ENCODE peak calls at places on chromosomes 5 and 9, in four cellular contexts. S, A, R and Q are unnamed samples.
A peak's percentile ranks its signal among the peaks of the same experiment; 100 is the strongest.

GRCh38 chr5:90293931-90294330 is 115.6 kb downstream of the CETN3 start:
- DNase-seq in S (no peak), A (no peak), R (peak; percentile 25), Q (no peak)

GRCh38 chr9:76137941-76138340 is 247.5 kb downstream of the PCSK5 start:
- DNase-seq in S (no peak), A (no peak), R (no peak), Q (no peak)

GRCh38 chr9:135123735-135124134 is 36.3 kb downstream of the OLFM1 start:
- DNase-seq in S (no peak), A (no peak), R (no peak), Q (no peak)

GRCh38 chr9:72362680-72363139 is 2.3 kb downstream of the ZFAND5 start:
- DNase-seq in S (peak; percentile 41), A (peak; percentile 75), R (peak; percentile 75), Q (peak; percentile 84)

GRCh38 chr9:504921-505821 is 290.5 kb downstream of the DOCK8 start:
- DNase-seq in S (no peak), A (no peak), R (no peak), Q (peak; percentile 47)

GRCh38 chr5:96641368-96641767 is 20.8 kb upstream of the CAST start:
- DNase-seq in S (no peak), A (no peak), R (no peak), Q (peak; percentile 63)

GRCh38 chr9:116952434-116952805 is 265.3 kb downstream of the TRIM32 start:
- DNase-seq in S (no peak), A (no peak), R (no peak), Q (no peak)

GRCh38 chr5:51109786-51110410 is 273.4 kb upstream of the ISL1 start:
- DNase-seq in S (no peak), A (no peak), R (no peak), Q (no peak)

GRCh38 chr5:61082516-61083280 is 79.6 kb downstream of the SMIM15 start:
- DNase-seq in S (no peak), A (no peak), R (no peak), Q (no peak)

GRCh38 chr5:3827624-3828023 is 232.0 kb downstream of the IRX1 start:
- DNase-seq in S (no peak), A (peak; percentile 54), R (no peak), Q (no peak)

GRCh38 chr9:18722882-18723281 is 248.9 kb downstream of the ADAMTSL1 start:
- DNase-seq in S (no peak), A (no peak), R (no peak), Q (no peak)

GRCh38 chr9:135890896-135891631 is 16.3 kb downstream of the CAMSAP1 start:
- DNase-seq in S (no peak), A (no peak), R (no peak), Q (no peak)

GRCh38 chr9:103942652-103943051 is 151.5 kb upstream of the SMC2 start:
- DNase-seq in S (no peak), A (no peak), R (no peak), Q (no peak)

GRCh38 chr9:91775011-91775707 is 174.9 kb downstream of the ROR2 start:
- DNase-seq in S (no peak), A (peak; percentile 77), R (peak; percentile 43), Q (peak; percentile 66)

GRCh38 chr9:114386361-114386885 is 1.4 kb downstream of the AKNA start:
- DNase-seq in S (no peak), A (no peak), R (no peak), Q (no peak)

GRCh38 chr9:105911104-105911911 is 217.0 kb downstream of the TMEM38B start:
- DNase-seq in S (no peak), A (no peak), R (peak; percentile 4), Q (peak; percentile 33)

GRCh38 chr5:144880513-144880912 is 709.8 kb downstream of the KCTD16 start:
- DNase-seq in S (no peak), A (no peak), R (no peak), Q (no peak)

GRCh38 chr9:86846679-86847078 is 100.6 kb downstream of the GAS1 start:
- DNase-seq in S (no peak), A (no peak), R (no peak), Q (no peak)

GRCh38 chr9:1960696-1961095 is 54.5 kb upstream of the SMARCA2 start:
- DNase-seq in S (no peak), A (no peak), R (no peak), Q (no peak)

GRCh38 chr5:56314536-56314935 is 81.4 kb upstream of the ANKRD55 start:
- DNase-seq in S (no peak), A (peak; percentile 70), R (peak; percentile 21), Q (peak; percentile 40)

GRCh38 chr5:30099634-30100033 is 1093.9 kb upstream of the CDH6 start:
- DNase-seq in S (no peak), A (no peak), R (no peak), Q (peak; percentile 24)

GRCh38 chr9:100426532-100427365 is at the start of gene MSANTD3:
- DNase-seq in S (no peak), A (peak; percentile 82), R (peak; percentile 76), Q (peak; percentile 77)

GRCh38 chr5:157819502-157820125 is 39.3 kb downstream of the CLINT1 start:
- DNase-seq in S (no peak), A (no peak), R (peak; percentile 10), Q (no peak)

GRCh38 chr9:23551171-23551795 is 274.8 kb downstream of the ELAVL2 start:
- DNase-seq in S (no peak), A (no peak), R (no peak), Q (no peak)

GRCh38 chr9:26809795-26810194 is 82.8 kb downstream of the CAAP1 start:
- DNase-seq in S (no peak), A (no peak), R (no peak), Q (peak; percentile 42)

GRCh38 chr9:94909965-94910730 is 183.6 kb downstream of the AOPEP start:
- DNase-seq in S (no peak), A (no peak), R (no peak), Q (no peak)

GRCh38 chr5:180802325-180803180 is at the start of gene MGAT1:
- DNase-seq in S (no peak), A (peak; percentile 85), R (peak; percentile 65), Q (peak; percentile 79)

GRCh38 chr9:108219664-108220063 is 636.1 kb downstream of the ACTL7B start:
- DNase-seq in S (no peak), A (no peak), R (no peak), Q (no peak)

GRCh38 chr9:36659500-36659899 is 86.8 kb downstream of the MELK start:
- DNase-seq in S (no peak), A (no peak), R (no peak), Q (no peak)

GRCh38 chr5:36301858-36302603 is at the start of gene RANBP3L:
- DNase-seq in S (no peak), A (peak; percentile 21), R (no peak), Q (no peak)

GRCh38 chr5:141877478-141878185 is 578 bp downstream of the PCDH1 start:
- DNase-seq in S (no peak), A (peak; percentile 21), R (no peak), Q (peak; percentile 36)

GRCh38 chr5:21918451-21918850 is 934.7 kb downstream of the CDH12 start:
- DNase-seq in S (no peak), A (no peak), R (no peak), Q (no peak)

DNA sequence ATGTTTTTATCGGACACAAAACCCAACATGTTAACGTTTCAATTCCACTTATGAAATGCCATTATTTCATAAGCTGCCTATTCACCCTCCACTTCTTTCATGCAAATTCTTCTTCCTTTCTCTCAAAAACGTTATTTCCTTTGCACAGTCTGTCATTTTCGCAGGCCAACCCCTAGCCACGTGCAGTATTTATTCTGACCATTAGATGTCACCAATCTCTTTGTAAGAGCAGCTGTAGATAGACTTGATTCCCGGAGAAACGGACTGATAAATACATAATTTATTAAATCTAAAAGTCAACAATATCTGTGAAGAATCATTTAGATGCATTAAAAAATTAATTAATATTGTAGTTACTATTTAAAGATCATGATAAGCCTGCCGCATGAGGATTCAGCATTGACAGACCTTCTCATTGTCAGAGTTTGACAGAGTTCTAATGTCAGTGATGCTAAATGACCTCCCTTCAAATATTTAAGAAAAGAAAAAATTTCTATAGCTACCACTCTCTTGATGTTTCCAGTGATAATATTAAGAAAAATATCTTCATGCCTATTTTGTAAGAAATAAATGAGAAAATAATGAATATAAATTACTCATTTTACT is 933.6 kb downstream of the CDH12 start:
- DNase-seq in S (peak; percentile 13), A (peak; percentile 18), R (peak; percentile 14), Q (peak; percentile 24)
- TF ChIP-seq POLR2AphosphoS2 in S (no peak), A (no peak), R (no peak), Q (no peak)

DNA sequence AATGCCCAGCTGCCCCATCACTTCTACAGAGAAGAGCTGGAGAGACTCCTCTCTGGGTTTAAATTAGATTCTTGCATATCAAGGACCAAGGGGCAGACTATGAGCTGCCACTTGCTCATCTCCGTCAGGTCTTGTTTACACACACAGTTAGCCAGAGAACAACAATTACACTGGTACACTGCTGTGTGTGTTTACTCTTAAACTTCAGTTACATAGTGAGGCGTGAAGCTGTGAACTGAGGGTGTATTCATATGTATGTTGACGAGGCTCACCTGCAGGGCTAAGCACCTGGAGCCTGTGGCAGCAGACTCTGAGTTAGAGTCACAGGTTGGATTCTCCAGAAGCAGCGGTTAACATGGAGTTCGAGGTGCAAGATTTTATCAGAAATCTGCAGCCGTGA is 155.4 kb upstream of the ANKH start:
- DNase-seq in S (no peak), A (no peak), R (no peak), Q (no peak)
- TF ChIP-seq POLR2AphosphoS2 in S (no peak), A (no peak), R (no peak), Q (no peak)

GRCh38 chr5:16976625-16977008 is 40.5 kb upstream of the MYO10 start:
- DNase-seq in S (peak; percentile 23), A (no peak), R (no peak), Q (no peak)

GRCh38 chr5:16978296-16978695 is 42.2 kb upstream of the MYO10 start:
- DNase-seq in S (no peak), A (no peak), R (no peak), Q (no peak)

GRCh38 chr5:16980983-16981382 is 44.9 kb upstream of the MYO10 start:
- DNase-seq in S (no peak), A (no peak), R (no peak), Q (no peak)

GRCh38 chr5:16974981-16975380 is 38.9 kb upstream of the MYO10 start:
- DNase-seq in S (no peak), A (no peak), R (no peak), Q (no peak)

GRCh38 chr5:16975950-16976624 is 40.0 kb upstream of the MYO10 start:
- DNase-seq in S (peak; percentile 23), A (no peak), R (no peak), Q (no peak)
- TF ChIP-seq POLR2AphosphoS2 in S (no peak), A (no peak), R (no peak), Q (no peak)

DNA sequence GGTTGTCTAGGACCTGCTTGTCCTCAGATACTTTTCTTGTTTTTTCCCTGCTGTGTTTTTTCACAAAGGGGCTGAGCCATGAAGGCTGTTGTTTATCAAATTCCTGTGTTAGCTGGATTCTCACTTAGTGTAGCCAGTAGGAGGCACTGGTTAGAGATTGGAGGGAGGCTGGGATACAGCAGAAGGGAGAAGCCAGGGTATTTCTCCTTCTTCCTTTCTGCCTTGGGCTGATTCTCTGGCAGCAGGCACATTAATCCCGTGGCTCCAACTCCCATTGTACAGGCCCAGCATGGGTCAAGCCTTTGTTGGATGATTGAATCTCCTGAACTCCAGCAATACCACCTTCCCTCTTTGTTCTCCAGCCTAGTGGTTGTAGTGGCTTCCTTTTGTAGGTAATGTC is 46.4 kb upstream of the FAM170A start:
- DNase-seq in S (no peak), A (no peak), R (no peak), Q (no peak)
- TF ChIP-seq POLR2AphosphoS2 in S (no peak), A (no peak), R (no peak), Q (no peak)